ENCODE peak calls at places on chromosomes 1 and 21, in four cellular contexts. One of them, this sample, is unnamed. For H3K4me1, the result is how much of the 10 kb centered on the place peaks cover.

GRCh38 chr21:25898671-25899070 is 163.9 kb downstream of the GABPA start:
- DNase-seq in left ventricle myocardium inferior: no peak
- DNase-seq in CD8-positive, alpha-beta T cell: no peak
- DNase-seq in SJSA1: no peak
- DNase-seq in this sample: no peak

GRCh38 chr1:109579496-109579895 is 31.1 kb downstream of the GNAI3 start:
- DNase-seq in left ventricle myocardium inferior: no peak
- DNase-seq in SJSA1: no peak
- DNase-seq in CD8-positive, alpha-beta T cell: no peak
- DNase-seq in this sample: no peak

GRCh38 chr1:178932966-178933603 is 62.2 kb upstream of the ANGPTL1 start:
- DNase-seq in left ventricle myocardium inferior: no peak
- DNase-seq in SJSA1: no peak
- DNase-seq in CD8-positive, alpha-beta T cell: no peak
- DNase-seq in this sample: no peak

GRCh38 chr1:23798662-23799142 is 1.9 kb downstream of the GALE start:
- DNase-seq in SJSA1: no peak
- DNase-seq in CD8-positive, alpha-beta T cell: no peak
- DNase-seq in left ventricle myocardium inferior: no peak
- DNase-seq in this sample: no peak

GRCh38 chr1:234709473-234710279 is 99.7 kb upstream of the IRF2BP2 start:
- DNase-seq in SJSA1: peak
- DNase-seq in left ventricle myocardium inferior: peak
- DNase-seq in CD8-positive, alpha-beta T cell: no peak
- DNase-seq in this sample: no peak

GRCh38 chr1:167797005-167797404 is 75.2 kb downstream of the MPZL1 start:
- DNase-seq in SJSA1: peak
- DNase-seq in CD8-positive, alpha-beta T cell: no peak
- DNase-seq in left ventricle myocardium inferior: peak
- DNase-seq in this sample: peak

GRCh38 chr1:8202182-8202905 is 115.6 kb upstream of the SLC45A1 start:
- DNase-seq in left ventricle myocardium inferior: peak
- DNase-seq in SJSA1: no peak
- DNase-seq in CD8-positive, alpha-beta T cell: no peak
- DNase-seq in this sample: peak

GRCh38 chr1:84504580-84505021 is 1.6 kb upstream of the SPATA1 start:
- DNase-seq in left ventricle myocardium inferior: no peak
- DNase-seq in CD8-positive, alpha-beta T cell: no peak
- DNase-seq in SJSA1: no peak
- DNase-seq in this sample: no peak

GRCh38 chr1:92989936-92990582 is 28.8 kb upstream of the DIPK1A start:
- DNase-seq in CD8-positive, alpha-beta T cell: no peak
- DNase-seq in SJSA1: no peak
- DNase-seq in left ventricle myocardium inferior: no peak
- DNase-seq in this sample: no peak

GRCh38 chr1:37153116-37153515 is 118.8 kb upstream of the GRIK3 start:
- DNase-seq in left ventricle myocardium inferior: no peak
- DNase-seq in SJSA1: peak
- DNase-seq in CD8-positive, alpha-beta T cell: no peak
- DNase-seq in this sample: no peak

GRCh38 chr1:87399264-87399663 is 70.6 kb downstream of the LMO4 start:
- DNase-seq in SJSA1: no peak
- DNase-seq in left ventricle myocardium inferior: no peak
- DNase-seq in CD8-positive, alpha-beta T cell: no peak
- DNase-seq in this sample: no peak

GRCh38 chr1:212635141-212635601 is 26.6 kb downstream of the ATF3 start:
- DNase-seq in CD8-positive, alpha-beta T cell: no peak
- DNase-seq in SJSA1: no peak
- DNase-seq in left ventricle myocardium inferior: no peak
- DNase-seq in this sample: no peak

GRCh38 chr21:29501451-29501850 is 202.7 kb downstream of the BACH1 start:
- DNase-seq in CD8-positive, alpha-beta T cell: no peak
- DNase-seq in left ventricle myocardium inferior: no peak
- DNase-seq in SJSA1: no peak
- DNase-seq in this sample: no peak

GRCh38 chr1:24021403-24022266 is 41.5 kb upstream of the SRSF10 start:
- DNase-seq in SJSA1: no peak
- DNase-seq in CD8-positive, alpha-beta T cell: no peak
- DNase-seq in left ventricle myocardium inferior: peak
- DNase-seq in this sample: peak

GRCh38 chr1:64680601-64681000 is 64.3 kb upstream of the RAVER2 start:
- DNase-seq in SJSA1: no peak
- DNase-seq in CD8-positive, alpha-beta T cell: no peak
- DNase-seq in left ventricle myocardium inferior: no peak
- DNase-seq in this sample: no peak

GRCh38 chr21:46618738-46619369 is 14.0 kb upstream of the S100B start:
- DNase-seq in CD8-positive, alpha-beta T cell: no peak
- DNase-seq in SJSA1: no peak
- DNase-seq in left ventricle myocardium inferior: no peak
- DNase-seq in this sample: no peak

GRCh38 chr1:121516279-121516967 is 331.6 kb downstream of the SRGAP2C start:
- DNase-seq in SJSA1: no peak
- DNase-seq in left ventricle myocardium inferior: peak
- DNase-seq in CD8-positive, alpha-beta T cell: peak
- DNase-seq in this sample: no peak

GRCh38 chr1:230965535-230965934 is 13.1 kb downstream of the TTC13 start:
- DNase-seq in left ventricle myocardium inferior: no peak
- DNase-seq in CD8-positive, alpha-beta T cell: no peak
- DNase-seq in SJSA1: no peak
- DNase-seq in this sample: no peak

GRCh38 chr1:89908993-89909436 is 85.9 kb upstream of the ZNF326 start:
- DNase-seq in left ventricle myocardium inferior: no peak
- DNase-seq in SJSA1: no peak
- DNase-seq in CD8-positive, alpha-beta T cell: no peak
- DNase-seq in this sample: no peak

GRCh38 chr1:245583575-245584330 is 429.0 kb downstream of the KIF26B start:
- DNase-seq in left ventricle myocardium inferior: no peak
- DNase-seq in SJSA1: no peak
- DNase-seq in CD8-positive, alpha-beta T cell: no peak
- DNase-seq in this sample: no peak

GRCh38 chr1:65431111-65431705 is 10.7 kb downstream of the LEPR start:
- DNase-seq in left ventricle myocardium inferior: no peak
- DNase-seq in CD8-positive, alpha-beta T cell: no peak
- DNase-seq in SJSA1: no peak
- DNase-seq in this sample: no peak

GRCh38 chr1:74971982-74972381 is 162.2 kb upstream of the LHX8 start:
- DNase-seq in SJSA1: no peak
- DNase-seq in CD8-positive, alpha-beta T cell: no peak
- DNase-seq in left ventricle myocardium inferior: no peak
- DNase-seq in this sample: no peak

GRCh38 chr1:160053548-160054365 is 16.2 kb downstream of the KCNJ10 start:
- DNase-seq in left ventricle myocardium inferior: no peak
- DNase-seq in SJSA1: no peak
- DNase-seq in CD8-positive, alpha-beta T cell: no peak
- DNase-seq in this sample: no peak

GRCh38 chr1:29478046-29478791 is 241.9 kb downstream of the PTPRU start:
- DNase-seq in SJSA1: no peak
- DNase-seq in left ventricle myocardium inferior: no peak
- DNase-seq in CD8-positive, alpha-beta T cell: no peak
- DNase-seq in this sample: no peak

GRCh38 chr1:99662581-99663208 is 16.8 kb downstream of the PALMD start:
- DNase-seq in left ventricle myocardium inferior: peak
- DNase-seq in CD8-positive, alpha-beta T cell: no peak
- DNase-seq in SJSA1: no peak
- DNase-seq in this sample: peak

GRCh38 chr1:2385606-2386280 is 5.6 kb downstream of the MORN1 start:
- DNase-seq in CD8-positive, alpha-beta T cell: no peak
- DNase-seq in SJSA1: no peak
- DNase-seq in left ventricle myocardium inferior: no peak
- DNase-seq in this sample: peak

GRCh38 chr1:11888206-11888876 is 29.6 kb upstream of the NPPB start:
- DNase-seq in CD8-positive, alpha-beta T cell: no peak
- DNase-seq in SJSA1: no peak
- DNase-seq in left ventricle myocardium inferior: no peak
- DNase-seq in this sample: no peak

GRCh38 chr1:171984850-171985485 is 143.7 kb downstream of the DNM3 start:
- DNase-seq in CD8-positive, alpha-beta T cell: peak
- DNase-seq in left ventricle myocardium inferior: no peak
- DNase-seq in SJSA1: no peak
- DNase-seq in this sample: no peak

GRCh38 chr1:212315907-212316306 is 30.7 kb downstream of the PPP2R5A start:
- DNase-seq in CD8-positive, alpha-beta T cell: no peak
- DNase-seq in left ventricle myocardium inferior: no peak
- DNase-seq in SJSA1: no peak
- DNase-seq in this sample: no peak

GRCh38 chr1:47637111-47637685 is 199.4 kb downstream of the FOXD2 start:
- DNase-seq in SJSA1: no peak
- DNase-seq in left ventricle myocardium inferior: no peak
- DNase-seq in CD8-positive, alpha-beta T cell: no peak
- DNase-seq in this sample: no peak

GRCh38 chr21:33359446-33359845 is 34.7 kb downstream of the IFNAR1 start:
- DNase-seq in CD8-positive, alpha-beta T cell: no peak
- DNase-seq in SJSA1: no peak
- DNase-seq in left ventricle myocardium inferior: no peak
- DNase-seq in this sample: no peak

GRCh38 chr1:23010734-23011449 is 4.8 kb downstream of the TEX46 start:
- DNase-seq in SJSA1: peak
- DNase-seq in left ventricle myocardium inferior: no peak
- DNase-seq in CD8-positive, alpha-beta T cell: no peak
- DNase-seq in this sample: no peak

GRCh38 chr21:16840549-16840948 is 672.3 kb upstream of the CXADR start:
- DNase-seq in left ventricle myocardium inferior: no peak
- DNase-seq in SJSA1: no peak
- DNase-seq in CD8-positive, alpha-beta T cell: no peak
- DNase-seq in this sample: no peak

DNA sequence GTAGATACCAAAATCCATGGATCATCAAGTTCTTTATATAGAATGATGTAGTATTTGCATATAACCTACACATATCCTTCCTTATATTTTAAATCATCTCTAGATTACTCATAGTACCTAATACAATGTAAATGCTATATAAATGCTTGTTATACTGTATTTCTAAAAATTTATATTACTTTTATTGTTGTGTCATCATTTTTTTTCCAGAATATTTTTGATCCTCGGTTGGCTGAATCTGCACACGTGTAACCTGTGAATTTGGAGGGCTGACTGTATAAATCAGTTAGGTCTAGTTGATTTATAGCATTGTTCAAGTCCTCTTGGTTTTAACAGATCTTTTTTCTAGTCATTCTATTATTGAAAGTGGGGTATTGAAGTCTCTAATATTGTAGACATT is 23.3 kb downstream of the OBSCN start:
- DNase-seq in SJSA1: no peak
- DNase-seq in left ventricle myocardium inferior: no peak
- DNase-seq in CD8-positive, alpha-beta T cell: no peak
- DNase-seq in this sample: no peak
- H3K4me1 ChIP-seq in SJSA1: under half
- H3K4me1 ChIP-seq in left ventricle myocardium inferior: under half
- H3K4me1 ChIP-seq in CD8-positive, alpha-beta T cell: under half
- H3K4me1 ChIP-seq in this sample: under half

DNA sequence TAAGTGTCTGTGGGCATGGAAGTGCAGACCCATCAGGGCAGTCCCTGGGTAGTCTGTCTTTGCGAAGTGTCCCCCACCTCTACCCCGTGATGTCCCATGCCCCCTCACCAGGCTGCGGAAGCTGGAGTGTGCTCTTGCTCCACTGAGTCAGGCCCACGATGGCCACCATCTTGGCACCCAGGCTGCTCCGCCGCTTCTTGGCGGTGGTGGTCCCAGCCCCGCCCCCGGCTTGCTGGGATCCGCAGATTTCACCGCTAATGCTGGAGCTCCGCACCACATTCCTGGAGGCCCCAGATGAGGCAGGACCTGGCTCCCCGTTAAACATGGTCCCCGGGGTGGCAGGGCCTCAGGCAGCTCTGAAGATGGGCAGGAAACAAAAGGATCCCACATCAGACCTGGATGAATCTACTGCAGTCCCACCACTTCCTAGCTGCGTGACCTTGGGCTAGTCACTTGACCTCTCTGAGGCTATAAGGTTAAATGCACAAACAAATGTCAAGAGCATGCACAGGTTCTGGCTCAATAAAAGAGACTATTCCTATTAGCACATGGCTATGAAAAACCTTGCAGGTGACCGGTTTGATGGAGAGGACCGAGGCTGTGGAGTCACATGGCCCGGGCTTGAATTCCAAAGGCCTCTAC is 23.8 kb downstream of the RIMS3 start:
- DNase-seq in left ventricle myocardium inferior: no peak
- DNase-seq in CD8-positive, alpha-beta T cell: no peak
- DNase-seq in SJSA1: no peak
- DNase-seq in this sample: no peak
- H3K4me1 ChIP-seq in left ventricle myocardium inferior: under half
- H3K4me1 ChIP-seq in CD8-positive, alpha-beta T cell: under half
- H3K4me1 ChIP-seq in SJSA1: under half
- H3K4me1 ChIP-seq in this sample: under half

DNA sequence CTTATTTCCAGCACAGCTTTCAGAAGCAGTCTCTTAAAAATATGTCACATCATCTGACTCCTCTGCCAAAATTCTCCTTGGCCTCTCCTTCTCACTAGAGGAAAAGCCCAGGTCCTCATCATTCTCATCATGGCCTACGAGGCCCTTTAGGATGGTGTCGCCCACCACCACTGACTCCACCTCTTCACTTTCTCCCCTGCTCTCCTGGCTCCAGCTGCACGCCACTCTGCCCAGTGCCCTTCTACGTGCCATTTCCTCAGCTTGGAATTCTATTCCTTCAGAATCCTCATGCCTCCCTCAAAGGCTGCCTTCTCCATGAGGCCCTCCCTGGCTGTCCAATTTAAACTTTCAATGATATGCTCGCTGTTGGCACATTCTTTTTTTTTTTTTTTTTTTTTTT is 25.3 kb upstream of the BTG2 start:
- DNase-seq in SJSA1: no peak
- DNase-seq in CD8-positive, alpha-beta T cell: no peak
- DNase-seq in left ventricle myocardium inferior: no peak
- DNase-seq in this sample: no peak
- H3K4me1 ChIP-seq in SJSA1: under half
- H3K4me1 ChIP-seq in CD8-positive, alpha-beta T cell: under half
- H3K4me1 ChIP-seq in left ventricle myocardium inferior: half or more
- H3K4me1 ChIP-seq in this sample: under half

GRCh38 chr1:19372136-19372514 is 60.0 kb downstream of the SLC66A1 start:
- DNase-seq in CD8-positive, alpha-beta T cell: no peak
- DNase-seq in left ventricle myocardium inferior: no peak
- DNase-seq in SJSA1: no peak
- DNase-seq in this sample: no peak
- H3K4me1 ChIP-seq in CD8-positive, alpha-beta T cell: under half
- H3K4me1 ChIP-seq in left ventricle myocardium inferior: half or more
- H3K4me1 ChIP-seq in SJSA1: under half
- H3K4me1 ChIP-seq in this sample: under half